ENCODE peak calls at places on chromosomes 7 and 10, in four cellular contexts. E is GM12878, Q is K562, M is HepG2. Y is an unnamed sample.

GRCh38 chr10:64316416-64316815 is 795.2 kb downstream of the REEP3 start:
- DNase-seq in E (no peak), M (no peak), Q (no peak), Y (no peak)

GRCh38 chr10:110364531-110364937 is 59.8 kb upstream of the SMNDC1 start:
- DNase-seq in Q (no peak), M (no peak), E (no peak), Y (no peak)

GRCh38 chr7:125602441-125602840 is 672.8 kb upstream of the POT1 start:
- DNase-seq in E (no peak), Q (no peak), M (no peak), Y (no peak)

GRCh38 chr7:127755529-127755928 is 103.5 kb downstream of the SND1 start:
- DNase-seq in Q (no peak), E (no peak), M (no peak), Y (no peak)

GRCh38 chr7:74019149-74019548 is 8.8 kb upstream of the ELN start:
- DNase-seq in E (no peak), M (no peak), Q (no peak), Y (no peak)

GRCh38 chr10:72063703-72064391 is 24.5 kb downstream of the SPOCK2 start:
- DNase-seq in Q (no peak), E (no peak), M (no peak), Y (no peak)

GRCh38 chr7:2941201-2941859 is 97.2 kb upstream of the GNA12 start:
- DNase-seq in Q (no peak), M (no peak), E (no peak), Y (no peak)

GRCh38 chr7:95628831-95629439 is 32.6 kb upstream of the PDK4 start:
- DNase-seq in M (no peak), E (no peak), Q (no peak), Y (no peak)

GRCh38 chr10:75770634-75771081 is 339.2 kb downstream of the LRMDA start:
- DNase-seq in M (no peak), E (no peak), Q (no peak), Y (no peak)

GRCh38 chr7:106615808-106616691 is 44.9 kb downstream of the CCDC71L start:
- DNase-seq in M (no peak), Q (no peak), E (no peak), Y (no peak)

GRCh38 chr7:16638282-16639265 is 7.0 kb downstream of the ANKMY2 start:
- DNase-seq in Q (no peak), E (no peak), M (no peak), Y (no peak)

GRCh38 chr10:108410231-108410630 is 1245.7 kb upstream of the SORCS1 start:
- DNase-seq in Q (no peak), M (no peak), E (no peak), Y (no peak)

GRCh38 chr7:76506081-76506440 is 4.3 kb upstream of the UPK3B start:
- DNase-seq in M (no peak), E (no peak), Q (no peak), Y (peak; percentile 3)

GRCh38 chr10:93113042-93113441 is 39.3 kb downstream of the CYP26A1 start:
- DNase-seq in M (peak; percentile 49), Q (no peak), E (no peak), Y (no peak)

GRCh38 chr7:71363627-71364026 is 231.7 kb downstream of the GALNT17 start:
- DNase-seq in M (no peak), Q (no peak), E (no peak), Y (no peak)

GRCh38 chr7:26061340-26062239 is 90.4 kb upstream of the NFE2L3 start:
- DNase-seq in Q (peak; percentile 69), M (peak; percentile 62), E (peak; percentile 37), Y (peak; percentile 78)

GRCh38 chr7:152571031-152571430 is 104.9 kb downstream of the XRCC2 start:
- DNase-seq in M (no peak), E (no peak), Q (no peak), Y (no peak)

GRCh38 chr10:100303724-100304319 is 17.3 kb upstream of the BLOC1S2 start:
- DNase-seq in M (peak; percentile 23), E (no peak), Q (peak; percentile 29), Y (peak; percentile 71)

GRCh38 chr10:97234403-97234802 is 48.6 kb upstream of the SLIT1 start:
- DNase-seq in E (no peak), M (peak; percentile 23), Q (no peak), Y (peak; percentile 60)

GRCh38 chr10:94286898-94287297 is 75.8 kb downstream of the NOC3L start:
- DNase-seq in E (no peak), M (no peak), Q (no peak), Y (no peak)

GRCh38 chr10:94279835-94280709 is 82.7 kb downstream of the NOC3L start:
- DNase-seq in M (peak; percentile 29), Q (peak; percentile 53), E (peak; percentile 11), Y (peak; percentile 86)

GRCh38 chr10:94285271-94285670 is 77.5 kb downstream of the NOC3L start:
- DNase-seq in Q (no peak), M (no peak), E (no peak), Y (no peak)

GRCh38 chr10:94281654-94282053 is 81.1 kb downstream of the NOC3L start:
- DNase-seq in E (no peak), M (no peak), Q (no peak), Y (no peak)

GRCh38 chr10:94282369-94282768 is 80.4 kb downstream of the NOC3L start:
- DNase-seq in E (no peak), M (no peak), Q (no peak), Y (no peak)
- TF ChIP-seq BHLHE40 in E (no peak), M (no peak), Q (no peak), Y (no peak)

DNA sequence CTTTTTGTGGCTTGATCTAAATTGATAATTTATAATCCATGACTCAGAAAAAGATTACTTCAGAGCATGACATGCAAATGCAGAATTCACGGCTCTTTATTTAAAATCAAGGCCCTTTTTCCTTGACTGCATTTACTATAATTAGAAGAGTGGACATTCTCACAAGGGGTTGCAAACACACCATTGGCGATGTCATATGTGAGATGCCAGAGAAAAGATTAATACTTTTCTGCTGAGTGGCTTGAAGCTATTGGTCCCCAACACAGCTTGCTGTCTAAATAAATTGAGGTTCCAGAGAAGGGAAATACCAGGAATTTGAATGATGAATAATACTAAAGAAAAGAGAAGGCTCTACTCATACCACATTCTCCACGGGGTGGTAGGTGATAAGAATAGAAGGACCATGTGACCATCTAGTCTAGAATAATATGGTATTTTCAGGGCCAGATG is 78.7 kb upstream of the ARID5B start:
- DNase-seq in E (no peak), M (no peak), Q (peak; percentile 68), Y (no peak)
- TF ChIP-seq SP1 in E (no peak), M (no peak), Q (no peak), Y (no peak)

GRCh38 chr7:28986723-28987122 is 28.6 kb upstream of the TRIL start:
- DNase-seq in Q (no peak), M (no peak), E (no peak), Y (no peak)
- TF ChIP-seq BHLHE40 in Q (no peak), M (no peak), E (no peak), Y (no peak)

GRCh38 chr7:121306565-121306964 is 22.2 kb upstream of the WNT16 start:
- DNase-seq in Q (no peak), M (no peak), E (no peak), Y (no peak)

GRCh38 chr7:121305109-121305508 is 23.7 kb upstream of the WNT16 start:
- DNase-seq in M (no peak), E (no peak), Q (no peak), Y (no peak)

GRCh38 chr7:121302214-121302745 is 26.5 kb upstream of the WNT16 start:
- DNase-seq in M (no peak), E (no peak), Q (no peak), Y (no peak)

GRCh38 chr7:121303422-121304171 is 25.2 kb upstream of the WNT16 start:
- DNase-seq in Q (no peak), E (no peak), M (no peak), Y (no peak)

GRCh38 chr7:121304259-121304658 is 24.5 kb upstream of the WNT16 start:
- DNase-seq in E (no peak), Q (no peak), M (no peak), Y (no peak)
- TF ChIP-seq SP1 in E (no peak), Q (no peak), M (no peak), Y (no peak)

DNA sequence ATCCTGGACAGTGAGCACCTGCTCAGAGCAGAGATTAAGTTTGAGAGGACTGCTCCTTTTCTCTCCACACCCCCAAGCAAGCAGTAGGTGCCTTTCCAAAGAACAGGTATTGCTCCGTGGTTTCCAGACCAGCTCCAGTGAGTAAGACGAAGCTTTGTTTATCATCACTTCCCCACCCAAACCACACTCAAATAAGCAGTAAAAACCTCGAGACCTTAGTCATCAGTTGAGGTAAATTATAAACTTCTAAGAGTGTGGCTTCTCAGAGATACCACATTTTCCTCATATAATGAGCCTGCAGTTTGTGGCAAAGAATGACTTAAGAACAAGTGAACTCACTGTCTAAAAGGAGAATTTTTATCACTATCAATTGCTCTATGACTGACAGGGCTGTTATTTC is 50.0 kb upstream of the GRB10 start:
- DNase-seq in Q (no peak), E (no peak), M (no peak), Y (no peak)
- TF ChIP-seq BHLHE40 in Q (no peak), E (no peak), M (no peak), Y (no peak)

GRCh38 chr10:44862917-44863316 is 48.2 kb upstream of the TMEM72 start:
- DNase-seq in M (no peak), Q (no peak), E (no peak), Y (no peak)

GRCh38 chr10:44864042-44864436 is 47.1 kb upstream of the TMEM72 start:
- DNase-seq in Q (no peak), E (no peak), M (no peak), Y (no peak)

GRCh38 chr10:44864637-44865288 is 46.4 kb upstream of the TMEM72 start:
- DNase-seq in Q (peak; percentile 90), E (peak; percentile 20), M (peak; percentile 57), Y (peak; percentile 91)

GRCh38 chr10:44862006-44862751 is 49.0 kb upstream of the TMEM72 start:
- DNase-seq in M (no peak), Q (no peak), E (no peak), Y (no peak)

DNA sequence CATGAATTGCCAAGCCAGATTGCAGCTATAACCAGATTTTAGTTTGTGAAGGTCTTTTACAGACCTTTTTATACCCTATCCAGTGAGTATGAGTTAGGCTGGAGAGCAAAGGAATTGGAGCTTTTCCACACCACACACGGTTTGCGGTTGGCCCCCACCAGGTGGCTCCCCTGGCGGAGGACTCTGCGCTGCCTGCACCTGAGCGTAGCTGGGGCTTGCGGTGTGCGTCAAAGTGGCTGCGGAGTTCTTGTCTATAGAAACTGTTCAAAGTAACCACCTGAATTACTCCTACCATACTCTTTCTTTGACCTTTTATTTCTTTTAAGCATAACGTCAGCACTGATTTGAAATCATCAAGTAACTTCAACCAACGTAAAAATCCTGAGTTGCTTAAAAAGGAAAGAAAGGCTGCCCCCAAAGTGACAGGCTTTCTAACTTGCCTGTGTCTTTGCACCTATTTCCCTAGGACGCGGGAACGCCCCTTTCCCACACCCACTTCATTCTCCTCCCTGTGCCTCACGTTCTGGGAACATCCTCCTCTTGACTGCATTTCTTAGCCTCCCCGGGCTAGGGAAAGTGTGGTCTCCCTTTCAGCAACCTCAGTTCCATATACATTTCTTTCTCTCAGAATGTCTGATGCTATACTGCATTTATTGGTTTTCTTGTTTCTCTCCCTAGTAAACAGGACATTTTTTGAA is 47.6 kb upstream of the TMEM72 start:
- DNase-seq in M (no peak), E (no peak), Q (no peak), Y (no peak)
- TF ChIP-seq SP1 in M (no peak), E (no peak), Q (no peak), Y (no peak)

GRCh38 chr10:112498806-112499205 is 51.8 kb downstream of the VTI1A start:
- DNase-seq in M (no peak), Q (peak; percentile 32), E (no peak), Y (no peak)
- TF ChIP-seq BHLHE40 in M (no peak), Q (no peak), E (no peak), Y (no peak)

GRCh38 chr10:131855396-131855762 is 45.4 kb upstream of the PPP2R2D start:
- DNase-seq in E (no peak), Q (no peak), M (no peak), Y (no peak)
- TF ChIP-seq SP1 in E (no peak), Q (no peak), M (no peak), Y (no peak)

GRCh38 chr10:132675031-132675740 is 110.8 kb downstream of the NKX6-2 start:
- DNase-seq in Q (no peak), M (no peak), E (no peak), Y (no peak)
- TF ChIP-seq BHLHE40 in Q (no peak), M (no peak), E (no peak), Y (no peak)

Y was measured in HEK293T.